ENCODE peak calls at places on chromosome 17, in ten cellular contexts. H, E, W, F, R, O, Q, S, I and U are unnamed samples.

GRCh38 chr17:9512323-9513168 is 63.1 kb downstream of the STX8 start:
- DNase-seq in R (peak; percentile 90), O (peak; percentile 78), S (no peak), W (no peak), F (no peak), E (no peak), I (no peak), Q (no peak), H (peak; percentile 17), U (peak; percentile 41)

GRCh38 chr17:72030067-72030899 is 90.5 kb upstream of the SOX9 start:
- DNase-seq in H (peak; percentile 82), E (peak; percentile 36), O (peak; percentile 31), R (peak; percentile 19), S (peak; percentile 15), W (peak; percentile 71), I (no peak), Q (peak; percentile 16), F (peak; percentile 94), U (peak; percentile 62)

GRCh38 chr17:74332763-74333220 is 6.8 kb downstream of the KIF19 start:
- DNase-seq in S (no peak), W (no peak), H (no peak), I (no peak), E (no peak), Q (no peak), R (no peak), F (no peak), O (no peak), U (no peak)

GRCh38 chr17:74433421-74434121 is 1.7 kb downstream of the GPRC5C start:
- DNase-seq in O (peak; percentile 21), S (no peak), F (peak; percentile 60), E (peak; percentile 54), Q (no peak), I (no peak), R (no peak), W (no peak), H (no peak), U (no peak)

GRCh38 chr17:49000943-49001342 is 3.8 kb downstream of the IGF2BP1 start:
- DNase-seq in F (no peak), O (no peak), Q (no peak), I (peak; percentile 77), R (no peak), H (no peak), E (no peak), S (no peak), W (no peak), U (peak; percentile 36)

GRCh38 chr17:1649844-1650409 is at the start of gene RILP:
- DNase-seq in I (no peak), E (peak; percentile 95), H (peak; percentile 74), Q (peak; percentile 87), F (peak; percentile 69), O (peak; percentile 29), R (peak; percentile 59), S (no peak), W (no peak), U (peak; percentile 25)

GRCh38 chr17:81030726-81031570 is 4.0 kb upstream of the BAIAP2 start:
- DNase-seq in Q (no peak), S (no peak), F (no peak), O (peak; percentile 31), I (no peak), E (no peak), W (no peak), R (no peak), H (no peak), U (no peak)

GRCh38 chr17:81932333-81932983 is 4.6 kb downstream of the PYCR1 start:
- DNase-seq in H (no peak), F (no peak), W (no peak), S (no peak), O (no peak), R (no peak), Q (no peak), E (no peak), I (no peak), U (no peak)

GRCh38 chr17:46163929-46164594 is 29.2 kb downstream of the KANSL1 start:
- DNase-seq in I (no peak), E (no peak), F (no peak), S (no peak), W (no peak), H (no peak), R (no peak), O (no peak), Q (no peak), U (no peak)

GRCh38 chr17:47257651-47258339 is 4.2 kb downstream of the ITGB3 start:
- DNase-seq in I (no peak), W (no peak), R (peak; percentile 49), E (no peak), H (no peak), O (peak; percentile 62), Q (no peak), S (no peak), F (no peak), U (peak; percentile 89)

GRCh38 chr17:7885357-7886226 is 3.0 kb upstream of the CHD3 start:
- DNase-seq in R (no peak), E (peak; percentile 92), F (peak; percentile 72), H (peak; percentile 48), S (no peak), I (no peak), Q (peak; percentile 36), W (no peak), O (peak; percentile 31), U (no peak)

GRCh38 chr17:5050281-5050680 is 15.1 kb upstream of the SLC52A1 start:
- DNase-seq in O (peak; percentile 16), E (no peak), S (peak; percentile 57), R (no peak), W (no peak), F (no peak), Q (no peak), H (no peak), I (no peak), U (peak; percentile 84)

GRCh38 chr17:41773190-41773588 is 13.3 kb downstream of the JUP start:
- DNase-seq in W (no peak), O (peak; percentile 90), F (peak; percentile 67), H (peak; percentile 90), I (no peak), E (peak; percentile 65), R (peak; percentile 99), Q (peak; percentile 78), S (peak; percentile 71), U (peak; percentile 59)

GRCh38 chr17:49707246-49707607 is 537 bp downstream of the SLC35B1 start:
- DNase-seq in F (peak; percentile 43), E (no peak), R (no peak), W (no peak), Q (no peak), I (no peak), H (no peak), O (no peak), S (no peak), U (no peak)

GRCh38 chr17:74190154-74190553 is 13.3 kb upstream of the RPL38 start:
- DNase-seq in H (peak; percentile 73), F (peak; percentile 71), O (peak; percentile 74), E (no peak), R (no peak), W (no peak), S (no peak), I (no peak), Q (no peak), U (peak; percentile 58)

GRCh38 chr17:28216032-28216431 is 103.0 kb upstream of the TMEM97 start:
- DNase-seq in O (no peak), W (no peak), I (no peak), S (no peak), R (no peak), Q (no peak), E (no peak), F (no peak), H (no peak), U (no peak)

GRCh38 chr17:69431835-69432234 is 17.3 kb downstream of the MAP2K6 start:
- DNase-seq in F (no peak), H (no peak), R (no peak), S (no peak), O (no peak), E (no peak), W (no peak), Q (no peak), I (no peak), U (no peak)

GRCh38 chr17:14196337-14196997 is 40.2 kb downstream of the CDRT15 start:
- DNase-seq in W (no peak), H (no peak), O (no peak), Q (no peak), I (no peak), R (no peak), S (no peak), F (peak; percentile 24), E (no peak), U (no peak)
- TF ChIP-seq CTCF in W (no peak), H (no peak), O (peak; percentile 9), Q (peak; percentile 23), I (no peak), R (peak; percentile 32), S (peak; percentile 33), F (peak; percentile 55), E (no peak), U (no peak)

DNA sequence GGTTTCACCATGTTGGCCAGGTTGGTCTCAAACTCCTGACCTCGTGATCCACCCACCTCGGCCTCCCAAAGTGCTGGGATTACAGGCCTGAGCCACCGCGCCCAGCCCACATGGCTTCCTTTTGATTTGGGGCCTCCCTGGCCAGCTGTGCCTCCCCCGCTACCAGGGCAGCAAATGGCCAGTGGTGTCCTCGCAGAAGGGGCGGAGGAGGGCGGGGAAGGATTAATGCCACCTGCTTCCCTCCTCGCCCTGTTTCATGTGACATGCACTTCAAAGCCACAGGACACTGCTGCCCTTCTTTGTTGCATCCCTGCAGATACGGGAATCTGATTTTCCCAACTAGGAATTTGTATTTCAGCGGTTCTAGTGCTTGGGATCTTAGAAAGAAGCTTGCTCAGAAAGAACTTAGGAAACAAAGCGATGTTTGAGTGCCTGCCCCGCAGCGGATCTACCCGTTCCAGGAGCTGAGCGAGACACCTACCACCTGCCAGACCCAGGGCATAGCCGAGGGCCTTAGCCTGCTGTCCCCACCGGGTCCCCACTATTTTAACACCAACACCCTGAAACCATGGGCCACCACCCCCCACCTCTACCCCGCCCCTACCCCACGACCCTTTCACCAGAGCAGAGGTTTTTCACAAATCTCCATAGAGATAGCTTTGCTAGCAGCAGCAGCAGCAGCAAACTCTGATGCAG is 37.7 kb upstream of the CCDC182 start:
- DNase-seq in S (no peak), I (no peak), Q (no peak), H (no peak), F (no peak), R (no peak), E (no peak), O (no peak), W (no peak), U (no peak)
- H3K4me3 ChIP-seq in S (no peak overlapping the region), I (no peak overlapping the region), Q (peak overlapping the region; percentile 45), H (peak overlapping the region; percentile 20), F (peak overlapping the region; percentile 48), R (no peak overlapping the region), E (no peak overlapping the region), O (no peak overlapping the region), W (no peak overlapping the region), U (no peak overlapping the region)

DNA sequence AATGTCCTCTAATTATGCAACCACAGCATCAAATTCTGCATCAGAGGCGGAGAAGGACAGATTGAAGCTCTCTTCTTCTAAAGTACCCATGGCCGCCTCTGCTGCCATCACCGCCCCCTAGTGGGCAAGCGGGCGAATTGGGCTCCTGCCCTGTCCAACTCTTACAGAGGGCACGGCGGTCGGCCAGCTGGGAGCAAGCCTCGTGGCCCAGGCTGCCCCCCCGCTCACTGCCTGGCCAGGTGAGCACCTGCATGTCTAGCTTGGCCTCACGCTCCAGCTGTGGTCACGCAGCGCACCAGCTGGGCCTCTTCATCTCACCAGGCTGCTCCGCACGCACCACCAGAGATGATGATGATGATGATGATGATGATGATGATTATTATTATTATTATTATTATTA is 146.1 kb upstream of the TOM1L1 start:
- DNase-seq in H (peak; percentile 29), I (no peak), E (no peak), W (no peak), S (no peak), R (no peak), Q (no peak), F (peak; percentile 55), O (no peak), U (no peak)
- TF ChIP-seq CTCF in H (peak; percentile 19), I (peak; percentile 20), E (no peak), W (peak; percentile 15), S (no peak), R (no peak), Q (no peak), F (peak; percentile 67), O (no peak), U (no peak)

GRCh38 chr17:77880702-77881450 is 77.6 kb upstream of the TNRC6C start:
- DNase-seq in O (no peak), R (no peak), S (no peak), E (no peak), W (no peak), Q (no peak), F (no peak), I (no peak), H (no peak), U (no peak)
- H3K4me3 ChIP-seq in O (no peak overlapping the region), R (no peak overlapping the region), S (no peak overlapping the region), E (no peak overlapping the region), W (peak overlapping the region; percentile 4), Q (no peak overlapping the region), F (no peak overlapping the region), I (no peak overlapping the region), H (no peak overlapping the region), U (no peak overlapping the region)